ENCODE peak calls at places on chromosomes 1 and 21, in ten cellular contexts. H is testis, L is brain microvascular endothelial cell, T is iPS DF 6.9, S is fibroblast of lung, O is K562, X is IMR-90, Z is left lung, D is neural progenitor cell, G is HL-60. Y is an unnamed sample.

GRCh38 chr1:156445789-156446263 is 54.7 kb downstream of the MEF2D start:
- DNase-seq in Z (peak; percentile 93), S (peak; percentile 59), O (peak; percentile 86), G (peak; percentile 49), L (peak; percentile 69), X (peak; percentile 69), H (peak; percentile 88), T (peak; percentile 87), D (peak; percentile 89), Y (peak; percentile 72)

GRCh38 chr1:10283318-10283984 is 73.1 kb downstream of the KIF1B start:
- DNase-seq in D (no peak), O (peak; percentile 45), T (no peak), X (no peak), S (peak; percentile 35), L (peak; percentile 8), H (no peak), Z (no peak), G (no peak), Y (no peak)

GRCh38 chr1:228194921-228195812 is 12.7 kb upstream of the OBSCN start:
- DNase-seq in T (no peak), Z (no peak), O (no peak), H (no peak), X (no peak), D (no peak), S (no peak), L (no peak), G (no peak), Y (no peak)

GRCh38 chr1:228782662-228783414 is 47.6 kb downstream of the RHOU start:
- DNase-seq in T (no peak), G (no peak), D (no peak), Z (no peak), O (no peak), L (no peak), X (peak; percentile 57), H (no peak), S (peak; percentile 8), Y (peak; percentile 59)

GRCh38 chr1:226496616-226497015 is 51.9 kb upstream of the STUM start:
- DNase-seq in X (no peak), Z (no peak), G (no peak), H (no peak), T (no peak), O (no peak), S (no peak), L (no peak), D (peak; percentile 26), Y (no peak)

GRCh38 chr1:17587693-17588047 is 48.2 kb downstream of the ARHGEF10L start:
- DNase-seq in G (no peak), L (peak; percentile 46), T (no peak), D (peak; percentile 67), S (peak; percentile 79), X (peak; percentile 68), H (no peak), O (no peak), Z (no peak), Y (no peak)

GRCh38 chr1:165826565-165826964 is 849 bp upstream of the UCK2 start:
- DNase-seq in X (no peak), G (no peak), O (no peak), D (no peak), L (no peak), H (no peak), S (no peak), T (no peak), Z (no peak), Y (no peak)

GRCh38 chr1:146020058-146020738 is 1.3 kb downstream of the HJV start:
- DNase-seq in O (no peak), G (peak; percentile 61), X (no peak), L (no peak), S (no peak), H (no peak), T (no peak), D (no peak), Z (no peak), Y (no peak)

GRCh38 chr1:198903203-198903602 is 264.4 kb downstream of the PTPRC start:
- DNase-seq in G (no peak), O (no peak), L (no peak), X (no peak), H (peak; percentile 17), Z (no peak), T (no peak), D (peak; percentile 55), S (no peak), Y (no peak)

GRCh38 chr1:39685071-39685470 is 6.2 kb downstream of the HPCAL4 start:
- DNase-seq in L (no peak), X (no peak), Z (no peak), G (no peak), H (no peak), T (no peak), O (no peak), S (no peak), D (no peak), Y (no peak)

GRCh38 chr1:39681999-39682398 is 9.2 kb downstream of the HPCAL4 start:
- DNase-seq in L (no peak), G (no peak), X (no peak), H (no peak), D (no peak), Z (no peak), T (no peak), S (no peak), O (no peak), Y (no peak)

GRCh38 chr1:39687243-39687642 is 4.0 kb downstream of the HPCAL4 start:
- DNase-seq in S (no peak), T (no peak), H (no peak), X (no peak), O (no peak), Z (no peak), G (no peak), D (no peak), L (no peak), Y (no peak)

GRCh38 chr1:39683591-39684312 is 7.5 kb downstream of the HPCAL4 start:
- DNase-seq in Z (peak; percentile 63), T (no peak), X (no peak), S (no peak), G (no peak), L (no peak), O (no peak), H (no peak), D (peak; percentile 35), Y (no peak)

DNA sequence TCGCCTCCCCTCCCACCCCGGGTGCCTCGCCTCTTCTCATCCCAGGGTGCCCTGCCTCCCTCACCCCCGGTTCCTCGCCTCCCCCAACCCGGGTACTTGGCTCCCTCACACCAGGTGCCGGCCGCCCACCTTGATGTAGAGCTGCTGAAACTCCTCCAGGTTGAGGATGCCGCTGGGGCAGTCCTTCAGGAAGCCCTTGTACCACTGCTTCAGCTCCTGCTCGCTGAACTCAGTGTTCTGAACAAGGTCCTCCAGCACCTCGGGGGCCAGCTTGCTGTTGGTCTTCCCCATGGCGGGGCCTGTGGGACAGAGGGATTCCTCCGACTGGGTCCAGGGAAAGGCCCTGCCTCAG is 6.9 kb downstream of the HPCAL4 start:
- DNase-seq in L (no peak), O (no peak), H (no peak), S (no peak), D (no peak), T (no peak), X (no peak), Z (no peak), G (no peak), Y (no peak)
- H3K27me3 ChIP-seq in L (peaks cover 65% of the 10 kb centered on the region), O (peaks cover 80% of the 10 kb centered on the region), H (no peaks in the 10 kb centered on the region), S (peaks cover 42% of the 10 kb centered on the region), D (peaks cover 100% of the 10 kb centered on the region), T (peaks cover 84% of the 10 kb centered on the region), X (peaks cover 86% of the 10 kb centered on the region), Z (peaks cover 87% of the 10 kb centered on the region), G (peaks cover 41% of the 10 kb centered on the region), Y (peaks cover 4% of the 10 kb centered on the region)

DNA sequence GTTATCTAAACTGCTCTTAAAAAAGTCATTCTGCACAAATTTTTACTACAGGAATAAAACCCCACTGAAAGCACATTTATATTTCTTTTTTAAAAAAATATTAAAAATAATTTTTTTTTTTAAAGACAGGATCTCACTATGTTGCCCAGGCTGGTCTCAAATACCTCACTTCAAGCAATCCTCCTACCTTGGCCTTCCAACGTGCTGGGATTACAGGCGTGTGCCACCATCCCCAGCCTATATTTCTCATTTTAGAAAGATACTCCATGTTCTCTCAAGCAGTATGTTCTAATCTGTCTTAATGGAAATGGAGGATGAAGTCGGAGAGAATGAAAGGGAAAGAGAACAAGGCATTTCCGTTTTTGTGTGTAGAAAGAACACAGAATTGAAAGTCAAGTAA is 17.1 kb downstream of the USP24 start:
- DNase-seq in D (no peak), L (no peak), G (no peak), T (no peak), X (no peak), Z (no peak), O (no peak), H (no peak), S (no peak), Y (no peak)
- H3K27ac ChIP-seq in D (no peak overlapping the region), L (no peak overlapping the region), G (no peak overlapping the region), T (no peak overlapping the region), X (no peak overlapping the region), Z (no peak overlapping the region), O (peak overlapping the region; percentile 75), H (no peak overlapping the region), S (no peak overlapping the region), Y (no peak overlapping the region)

GRCh38 chr1:157955269-157955668 is 38.2 kb upstream of the KIRREL1 start:
- DNase-seq in L (no peak), S (no peak), X (no peak), Z (no peak), O (no peak), H (no peak), T (no peak), D (no peak), G (no peak), Y (no peak)
- H3K27me3 ChIP-seq in L (no peaks in the 10 kb centered on the region), S (peaks cover 27% of the 10 kb centered on the region), X (peaks cover 38% of the 10 kb centered on the region), Z (peaks cover 25% of the 10 kb centered on the region), O (peaks cover 9% of the 10 kb centered on the region), H (no peaks in the 10 kb centered on the region), T (no peaks in the 10 kb centered on the region), D (no peaks in the 10 kb centered on the region), G (no peaks in the 10 kb centered on the region), Y (no peaks in the 10 kb centered on the region)

GRCh38 chr21:42883921-42884320 is 4.6 kb upstream of the WDR4 start:
- DNase-seq in S (no peak), H (no peak), X (no peak), T (no peak), L (no peak), Z (no peak), G (no peak), O (no peak), D (no peak), Y (no peak)

GRCh38 chr21:42878993-42879787 is at the start of gene WDR4:
- DNase-seq in X (peak; percentile 97), D (peak; percentile 98), G (peak; percentile 96), T (peak; percentile 89), S (peak; percentile 96), Z (peak; percentile 99), H (peak; percentile 96), O (peak; percentile 100), L (peak; percentile 97), Y (peak; percentile 98)

GRCh38 chr21:42878678-42878992 is 704 bp downstream of the WDR4 start:
- DNase-seq in D (no peak), X (no peak), H (no peak), L (peak; percentile 1), G (no peak), S (no peak), O (no peak), Z (no peak), T (no peak), Y (no peak)

DNA sequence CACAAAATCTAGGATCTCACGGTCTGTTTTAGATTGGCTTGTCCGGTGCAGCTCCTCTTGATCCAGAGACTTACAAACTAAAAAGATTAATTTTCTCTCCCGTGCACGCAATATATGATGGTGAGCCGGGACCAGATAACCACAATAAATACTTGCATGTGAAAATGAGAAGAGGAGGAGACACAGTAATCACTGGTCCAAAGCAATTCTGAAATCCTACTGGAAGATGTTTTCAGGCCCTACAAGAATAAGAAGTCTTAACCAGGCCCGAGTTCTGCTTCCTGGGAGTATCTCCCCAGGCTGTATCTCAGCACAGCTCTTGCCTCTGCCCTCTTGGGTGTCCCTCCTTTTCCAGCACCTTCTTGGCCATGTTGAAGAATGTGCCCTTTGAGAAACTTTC is 1.0 kb upstream of the WDR4 start:
- DNase-seq in L (no peak), S (no peak), O (no peak), D (no peak), T (no peak), G (no peak), H (no peak), X (no peak), Z (no peak), Y (no peak)
- H3K27ac ChIP-seq in L (no peak overlapping the region), S (no peak overlapping the region), O (peak overlapping the region; percentile 91), D (no peak overlapping the region), T (no peak overlapping the region), G (peak overlapping the region; percentile 96), H (no peak overlapping the region), X (no peak overlapping the region), Z (no peak overlapping the region), Y (no peak overlapping the region)